ENCODE peak calls at places on chromosomes 16 and 17, in ten cellular contexts. K, P, T, J, W, Y, X, G, Q and O are unnamed samples.

GRCh38 chr17:43832168-43832975 is 574 bp downstream of the MPP3 start:
- DNase-seq in W (peak; percentile 35), K (peak; percentile 42), X (peak; percentile 65), Q (peak; percentile 24), P (peak; percentile 30), J (peak; percentile 55), T (no peak), G (no peak), Y (peak; percentile 73), O (peak; percentile 24)

GRCh38 chr16:8611886-8612595 is 9.5 kb upstream of the METTL22 start:
- DNase-seq in K (no peak), G (no peak), W (no peak), P (no peak), Q (no peak), T (no peak), J (no peak), Y (no peak), X (no peak), O (no peak)

GRCh38 chr16:85104821-85105391 is 7.4 kb downstream of the CIBAR2 start:
- DNase-seq in K (no peak), T (no peak), X (no peak), J (no peak), Y (no peak), W (no peak), P (no peak), G (no peak), Q (no peak), O (peak; percentile 21)

GRCh38 chr17:77750427-77751043 is 208.0 kb upstream of the TNRC6C start:
- DNase-seq in W (no peak), T (no peak), Q (no peak), X (no peak), P (no peak), K (no peak), Y (no peak), G (no peak), J (no peak), O (no peak)

GRCh38 chr17:35915153-35915969 is 15.2 kb downstream of the RDM1 start:
- DNase-seq in G (no peak), J (no peak), Q (no peak), W (no peak), X (no peak), Y (no peak), P (no peak), T (no peak), K (no peak), O (no peak)

GRCh38 chr17:5780476-5780875 is 196.2 kb upstream of the NLRP1 start:
- DNase-seq in G (no peak), Y (peak; percentile 66), Q (no peak), J (no peak), P (no peak), W (no peak), X (no peak), T (no peak), K (no peak), O (no peak)

GRCh38 chr16:30186782-30187555 is 3.6 kb downstream of the CORO1A start:
- DNase-seq in W (peak; percentile 96), P (peak; percentile 95), G (no peak), T (no peak), K (no peak), X (peak; percentile 87), Y (peak; percentile 39), Q (peak; percentile 82), J (peak; percentile 87), O (peak; percentile 95)

GRCh38 chr17:64718058-64718457 is 56.0 kb upstream of the SMURF2 start:
- DNase-seq in G (no peak), T (no peak), Q (no peak), Y (no peak), K (no peak), J (no peak), W (no peak), P (no peak), X (no peak), O (no peak)

GRCh38 chr17:62923515-62924150 is 42.4 kb upstream of the TANC2 start:
- DNase-seq in W (no peak), Q (no peak), T (no peak), J (no peak), G (no peak), K (no peak), Y (no peak), X (no peak), P (no peak), O (no peak)

GRCh38 chr17:35097776-35098175 is 21.9 kb downstream of the RAD51D start:
- DNase-seq in X (no peak), K (no peak), W (no peak), G (no peak), T (no peak), J (no peak), Y (no peak), P (no peak), Q (no peak), O (no peak)

GRCh38 chr16:27235055-27235937 is 32.0 kb downstream of the KDM8 start:
- DNase-seq in X (peak; percentile 65), G (no peak), K (peak; percentile 27), Y (peak; percentile 91), T (no peak), Q (peak; percentile 43), J (peak; percentile 95), W (peak; percentile 82), P (peak; percentile 81), O (peak; percentile 82)

GRCh38 chr17:69511244-69511643 is 96.7 kb downstream of the MAP2K6 start:
- DNase-seq in K (no peak), X (no peak), Q (no peak), G (no peak), J (no peak), P (no peak), Y (no peak), T (no peak), W (no peak), O (no peak)

GRCh38 chr16:88639231-88640038 is 1.1 kb downstream of the IL17C start:
- DNase-seq in P (no peak), W (no peak), G (no peak), K (no peak), Y (no peak), J (peak; percentile 59), X (no peak), Q (no peak), T (no peak), O (no peak)

GRCh38 chr17:40551874-40552768 is 13.2 kb downstream of the CCR7 start:
- DNase-seq in K (no peak), J (peak; percentile 27), X (no peak), T (no peak), W (peak; percentile 55), P (peak; percentile 37), Q (no peak), G (peak; percentile 98), Y (peak; percentile 100), O (peak; percentile 26)

GRCh38 chr17:77822302-77823030 is 136.0 kb upstream of the TNRC6C start:
- DNase-seq in Y (peak; percentile 28), J (peak; percentile 75), T (no peak), G (no peak), X (no peak), P (no peak), Q (no peak), K (no peak), W (no peak), O (no peak)

GRCh38 chr17:64728041-64728695 is 66.1 kb upstream of the SMURF2 start:
- DNase-seq in K (no peak), T (no peak), W (no peak), P (no peak), J (no peak), Y (no peak), G (no peak), Q (no peak), X (no peak), O (no peak)

GRCh38 chr17:76570457-76570856 is 15.2 kb downstream of the ST6GALNAC2 start:
- DNase-seq in K (no peak), G (no peak), W (no peak), X (no peak), Y (no peak), P (no peak), T (no peak), Q (no peak), J (no peak), O (no peak)

GRCh38 chr16:66254106-66254505 is 112.4 kb upstream of the CDH5 start:
- DNase-seq in K (no peak), Q (no peak), X (no peak), P (no peak), W (no peak), J (no peak), Y (peak; percentile 29), T (no peak), G (no peak), O (no peak)

GRCh38 chr17:79338142-79338541 is 263.5 kb downstream of the ENGASE start:
- DNase-seq in Q (peak; percentile 30), K (no peak), G (no peak), J (no peak), X (no peak), P (no peak), Y (no peak), T (no peak), W (no peak), O (no peak)

GRCh38 chr17:58763263-58763662 is 7.6 kb downstream of the PPM1E start:
- DNase-seq in Q (no peak), W (no peak), J (no peak), X (no peak), T (no peak), Y (no peak), G (no peak), K (no peak), P (no peak), O (no peak)

GRCh38 chr17:76417499-76418143 is 33.2 kb downstream of the SPHK1 start:
- DNase-seq in X (no peak), P (no peak), W (no peak), Y (no peak), T (no peak), J (no peak), Q (no peak), G (no peak), K (no peak), O (no peak)